ENCODE peak calls at places on chromosome 1, in six cellular contexts. O is transverse colon, T is AG09309, B is breast epithelium, D is HFF-Myc, P is GM12865. R is an unnamed sample.

GRCh38 chr1:99469641-99470040 is 176.3 kb upstream of the PALMD start:
- DNase-seq in P (no peak), B (no peak), T (no peak), D (no peak), O (no peak), R (no peak)

GRCh38 chr1:51044834-51045233 is 57.2 kb upstream of the C1orf185 start:
- DNase-seq in T (no peak), O (no peak), B (no peak), P (peak), D (no peak), R (peak)

GRCh38 chr1:216832192-216832591 is 109.0 kb upstream of the ESRRG start:
- DNase-seq in D (no peak), P (no peak), T (no peak), O (no peak), B (no peak), R (no peak)

GRCh38 chr1:67041836-67042503 is 12.0 kb downstream of the SLC35D1 start:
- DNase-seq in P (no peak), B (no peak), T (peak), O (no peak), D (no peak), R (peak)

GRCh38 chr1:88873737-88874374 is 17.5 kb downstream of the GTF2B start:
- DNase-seq in P (no peak), B (no peak), D (no peak), T (no peak), O (no peak), R (peak)

GRCh38 chr1:42957229-42957879 is 1.3 kb downstream of the SLC2A1 start:
- DNase-seq in T (no peak), D (no peak), P (no peak), B (no peak), O (peak), R (no peak)

GRCh38 chr1:228364068-228364705 is 42.4 kb downstream of the TRIM11 start:
- DNase-seq in D (no peak), B (no peak), P (no peak), T (no peak), O (no peak), R (no peak)

GRCh38 chr1:93591291-93591832 is 90.3 kb downstream of the BCAR3 start:
- DNase-seq in O (no peak), P (no peak), T (no peak), B (no peak), D (no peak), R (no peak)

GRCh38 chr1:66261370-66261769 is 272.6 kb upstream of the SGIP1 start:
- DNase-seq in O (no peak), T (no peak), D (no peak), P (no peak), B (no peak), R (peak)

GRCh38 chr1:8584316-8584715 is 233.1 kb downstream of the RERE start:
- DNase-seq in T (no peak), B (no peak), P (no peak), O (no peak), D (no peak), R (no peak)

GRCh38 chr1:5507340-5507739 is 484.9 kb downstream of the NPHP4 start:
- DNase-seq in D (no peak), T (no peak), P (no peak), O (no peak), B (no peak), R (no peak)

GRCh38 chr1:14681182-14681581 is 82.7 kb downstream of the KAZN start:
- DNase-seq in D (no peak), B (no peak), T (no peak), P (no peak), O (no peak), R (no peak)

GRCh38 chr1:16434007-16434406 is 3.2 kb downstream of the SPATA21 start:
- DNase-seq in D (no peak), T (no peak), O (no peak), P (no peak), B (no peak), R (no peak)

GRCh38 chr1:41439234-41439633 is 45.2 kb downstream of the EDN2 start:
- DNase-seq in T (no peak), P (no peak), D (no peak), O (no peak), B (no peak), R (no peak)

GRCh38 chr1:21833392-21833976 is 21.4 kb downstream of the LDLRAD2 start:
- DNase-seq in O (no peak), D (no peak), B (no peak), T (no peak), P (no peak), R (no peak)

GRCh38 chr1:60978421-60979357 is 103.7 kb upstream of the NFIA start:
- DNase-seq in T (no peak), O (peak), P (peak), D (no peak), B (no peak), R (peak)

GRCh38 chr1:11216074-11216473 is 26.9 kb downstream of the ANGPTL7 start:
- DNase-seq in O (no peak), P (no peak), D (no peak), T (no peak), B (no peak), R (no peak)

GRCh38 chr1:219958875-219959417 is 30.6 kb upstream of the SLC30A10 start:
- DNase-seq in O (peak), P (no peak), D (no peak), T (no peak), B (no peak), R (no peak)

GRCh38 chr1:235093685-235094592 is 34.7 kb downstream of the TOMM20 start:
- DNase-seq in B (peak), D (no peak), P (peak), O (peak), T (no peak), R (peak)

GRCh38 chr1:35448344-35448801 is 108.8 kb downstream of the KIAA0319L start:
- DNase-seq in D (peak), T (peak), B (no peak), O (no peak), P (no peak), R (peak)

GRCh38 chr1:91980663-91981062 is 31.5 kb downstream of the BRDT start:
- DNase-seq in T (no peak), B (no peak), P (no peak), O (no peak), D (no peak), R (no peak)

GRCh38 chr1:45979074-45979777 is 153.2 kb downstream of the PIK3R3 start:
- DNase-seq in D (no peak), O (no peak), P (no peak), B (no peak), T (no peak), R (peak)

GRCh38 chr1:247177755-247178154 is 5.9 kb upstream of the ZNF124 start:
- DNase-seq in P (no peak), O (no peak), D (no peak), T (no peak), B (no peak), R (no peak)

GRCh38 chr1:59108481-59109317 is 188.2 kb upstream of the FGGY start:
- DNase-seq in P (no peak), B (no peak), D (no peak), T (no peak), O (no peak), R (no peak)

GRCh38 chr1:219882116-219882515 is 46.2 kb downstream of the SLC30A10 start:
- DNase-seq in T (no peak), B (no peak), P (no peak), O (no peak), D (no peak), R (no peak)

GRCh38 chr1:174174461-174175329 is 15.4 kb downstream of the RABGAP1L start:
- DNase-seq in B (no peak), P (peak), T (no peak), O (no peak), D (no peak), R (no peak)

GRCh38 chr1:67773462-67773861 is 59.8 kb downstream of the GNG12 start:
- DNase-seq in O (no peak), T (no peak), D (no peak), P (no peak), B (no peak), R (no peak)

GRCh38 chr1:21937372-21938121 is 437 bp upstream of the HSPG2 start:
- DNase-seq in T (no peak), D (no peak), B (peak), O (peak), P (peak), R (peak)

GRCh38 chr1:7262611-7263010 is 477.4 kb downstream of the CAMTA1 start:
- DNase-seq in P (no peak), T (no peak), O (peak), D (no peak), B (no peak), R (no peak)

GRCh38 chr1:117531222-117531621 is 74.6 kb upstream of the TENT5C start:
- DNase-seq in B (no peak), P (no peak), O (no peak), D (no peak), T (no peak), R (no peak)

DNA sequence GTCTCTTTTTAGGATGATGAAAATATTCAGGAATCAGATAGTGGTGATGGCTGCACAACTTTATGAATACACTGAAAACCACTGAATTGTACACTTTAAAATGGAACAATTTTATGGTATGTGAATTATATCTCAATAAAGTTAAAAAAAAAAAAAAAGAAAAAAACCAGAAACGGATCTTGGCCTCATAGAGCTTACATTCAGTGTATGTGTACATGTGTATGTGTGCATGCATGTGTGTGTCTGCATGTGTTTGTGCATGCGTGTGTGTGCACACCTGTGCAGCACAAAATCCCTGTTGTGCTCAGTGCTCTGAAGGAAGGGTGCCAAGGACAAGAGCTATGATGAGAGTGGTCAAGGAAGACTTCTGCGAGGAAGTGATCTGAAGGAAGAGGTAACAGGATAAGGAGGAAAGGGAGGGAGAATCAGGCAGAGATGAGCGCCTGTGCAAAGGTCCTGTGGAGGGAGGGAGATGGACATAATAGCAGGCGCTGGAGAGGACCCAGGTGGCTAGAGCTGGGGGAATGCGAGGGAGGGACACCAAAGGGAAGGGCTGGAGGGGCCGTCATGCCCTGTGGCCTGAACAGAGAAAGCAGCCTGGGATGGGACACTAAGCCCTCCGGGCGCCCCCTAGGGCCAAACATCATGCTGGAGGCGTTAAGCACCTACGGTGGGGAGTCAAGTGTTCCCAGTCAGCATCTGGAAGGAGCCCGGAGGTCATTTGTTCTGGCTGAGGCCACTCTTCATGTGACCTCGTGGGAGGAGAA is 25.2 kb downstream of the NKAIN1 start:
- DNase-seq in T (no peak), D (no peak), O (no peak), B (no peak), P (no peak), R (no peak)
- TF ChIP-seq CTCF in T (no peak), D (peak), O (no peak), B (no peak), P (no peak), R (peak)

GRCh38 chr1:226353698-226354525 is 44.9 kb upstream of the LIN9 start:
- DNase-seq in D (no peak), O (no peak), T (no peak), P (no peak), B (no peak), R (no peak)
- H3K4me3 ChIP-seq in D (no peak), O (no peak), T (no peak), P (no peak), B (no peak), R (no peak)

GRCh38 chr1:155962599-155963211 is 15.6 kb downstream of the ARHGEF2 start:
- DNase-seq in O (peak), D (no peak), B (no peak), T (no peak), P (no peak), R (peak)

GRCh38 chr1:155966135-155966534 is 12.2 kb downstream of the ARHGEF2 start:
- DNase-seq in D (no peak), B (no peak), T (no peak), O (no peak), P (no peak), R (no peak)

GRCh38 chr1:155960081-155960745 is 18.1 kb downstream of the ARHGEF2 start:
- DNase-seq in O (no peak), P (no peak), D (no peak), T (no peak), B (no peak), R (no peak)

GRCh38 chr1:155964193-155964592 is 14.2 kb downstream of the ARHGEF2 start:
- DNase-seq in B (no peak), T (no peak), P (no peak), D (no peak), O (no peak), R (no peak)

DNA sequence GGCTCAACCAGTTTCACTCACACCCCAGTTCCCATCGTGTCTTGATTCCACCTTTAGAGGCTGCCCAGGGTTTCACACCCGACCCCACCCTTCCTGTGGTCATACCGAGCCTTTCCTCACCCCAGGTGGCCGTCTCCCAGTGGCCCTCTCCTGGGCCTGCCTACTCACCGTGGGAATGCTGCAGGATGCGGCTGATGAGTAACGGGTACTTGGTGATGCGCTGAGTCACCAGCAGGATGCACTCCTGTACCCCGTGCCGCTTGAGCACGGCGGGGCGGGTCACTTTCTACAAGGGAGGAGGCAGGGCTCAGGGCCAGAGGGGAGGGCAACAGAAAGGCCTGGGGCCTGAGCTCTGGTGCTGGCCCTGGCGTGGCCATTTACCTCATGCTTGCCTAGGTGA is 16.4 kb downstream of the ARHGEF2 start:
- DNase-seq in T (peak), O (peak), P (peak), D (peak), B (no peak), R (peak)
- TF ChIP-seq CTCF in T (peak), O (peak), P (peak), D (peak), B (no peak), R (peak)

GRCh38 chr1:110225756-110226404 is 15.8 kb downstream of the KCNC4 start:
- DNase-seq in D (no peak), O (no peak), B (no peak), T (no peak), P (no peak), R (no peak)
- H3K4me3 ChIP-seq in D (no peak), O (no peak), B (no peak), T (no peak), P (no peak), R (no peak)

GRCh38 chr1:152582647-152583046 is 2.3 kb upstream of the LCE3D start:
- DNase-seq in P (no peak), O (no peak), B (no peak), T (no peak), D (no peak), R (no peak)

GRCh38 chr1:152580433-152580832 is at the start of gene LCE3D:
- DNase-seq in O (no peak), D (no peak), T (no peak), B (no peak), P (no peak), R (no peak)

DNA sequence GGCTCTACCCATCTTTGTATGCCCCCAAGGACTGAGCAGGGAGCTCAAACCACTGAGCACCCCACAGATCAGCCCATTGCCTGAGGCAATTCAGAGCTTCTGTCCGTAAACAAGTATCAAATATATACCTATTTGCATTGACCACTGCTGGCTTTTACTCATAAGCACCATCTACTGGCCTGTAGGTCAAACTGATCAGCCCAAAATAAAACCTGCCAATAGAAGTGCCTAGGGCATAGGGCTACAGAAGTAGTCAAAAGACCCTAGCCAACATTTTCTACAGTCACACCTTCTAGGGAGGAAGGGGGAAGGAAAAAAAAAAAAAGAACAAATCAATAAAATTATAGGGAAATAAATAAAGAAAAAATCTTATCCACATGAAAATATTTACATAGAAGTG is 5.3 kb upstream of the LCE3D start:
- DNase-seq in P (peak), B (no peak), D (no peak), O (no peak), T (no peak), R (no peak)
- TF ChIP-seq CTCF in P (peak), B (no peak), D (no peak), O (no peak), T (no peak), R (no peak)

GRCh38 chr1:227298532-227299174 is 19.6 kb downstream of the CDC42BPA start:
- DNase-seq in O (no peak), T (no peak), P (no peak), D (no peak), B (no peak), R (no peak)

GRCh38 chr1:227297073-227297793 is 21.1 kb downstream of the CDC42BPA start:
- DNase-seq in O (no peak), T (no peak), D (no peak), B (no peak), P (no peak), R (no peak)

GRCh38 chr1:227299238-227299637 is 19.1 kb downstream of the CDC42BPA start:
- DNase-seq in P (no peak), O (no peak), B (no peak), T (no peak), D (no peak), R (peak)

GRCh38 chr1:227300682-227301081 is 17.6 kb downstream of the CDC42BPA start:
- DNase-seq in T (no peak), O (no peak), D (no peak), B (no peak), P (no peak), R (no peak)

GRCh38 chr1:227299688-227300087 is 18.6 kb downstream of the CDC42BPA start:
- DNase-seq in T (no peak), D (no peak), P (no peak), B (no peak), O (no peak), R (peak)
- H3K4me3 ChIP-seq in T (no peak), D (no peak), P (no peak), B (no peak), O (no peak), R (no peak)

GRCh38 chr1:240607006-240607405 is 4.9 kb downstream of the GREM2 start:
- DNase-seq in O (peak), P (no peak), D (no peak), B (no peak), T (no peak), R (no peak)

GRCh38 chr1:240609527-240610060 is 2.4 kb downstream of the GREM2 start:
- DNase-seq in O (no peak), D (no peak), B (no peak), T (no peak), P (no peak), R (no peak)

GRCh38 chr1:240611619-240612490 is at the start of gene GREM2:
- DNase-seq in D (peak), B (peak), P (peak), T (peak), O (peak), R (peak)

GRCh38 chr1:240611228-240611618 is 732 bp downstream of the GREM2 start:
- DNase-seq in T (no peak), B (no peak), O (no peak), D (no peak), P (no peak), R (no peak)

GRCh38 chr1:240608707-240609106 is 3.2 kb downstream of the GREM2 start:
- DNase-seq in T (no peak), P (peak), O (peak), B (no peak), D (no peak), R (peak)
- TF ChIP-seq CTCF in T (peak), P (no peak), O (peak), B (no peak), D (peak), R (peak)

GRCh38 chr1:98133151-98133550 is 212.3 kb upstream of the DPYD start:
- DNase-seq in O (no peak), P (no peak), B (no peak), D (no peak), T (no peak), R (no peak)

GRCh38 chr1:98129486-98129885 is 208.7 kb upstream of the DPYD start:
- DNase-seq in P (no peak), D (no peak), B (no peak), T (no peak), O (no peak), R (no peak)

GRCh38 chr1:98126740-98127139 is 205.9 kb upstream of the DPYD start:
- DNase-seq in P (no peak), B (no peak), T (no peak), D (no peak), O (no peak), R (no peak)

GRCh38 chr1:98130406-98130805 is 209.6 kb upstream of the DPYD start:
- DNase-seq in P (no peak), O (no peak), D (no peak), T (no peak), B (no peak), R (no peak)
- H3K4me3 ChIP-seq in P (no peak), O (no peak), D (no peak), T (no peak), B (no peak), R (no peak)

DNA sequence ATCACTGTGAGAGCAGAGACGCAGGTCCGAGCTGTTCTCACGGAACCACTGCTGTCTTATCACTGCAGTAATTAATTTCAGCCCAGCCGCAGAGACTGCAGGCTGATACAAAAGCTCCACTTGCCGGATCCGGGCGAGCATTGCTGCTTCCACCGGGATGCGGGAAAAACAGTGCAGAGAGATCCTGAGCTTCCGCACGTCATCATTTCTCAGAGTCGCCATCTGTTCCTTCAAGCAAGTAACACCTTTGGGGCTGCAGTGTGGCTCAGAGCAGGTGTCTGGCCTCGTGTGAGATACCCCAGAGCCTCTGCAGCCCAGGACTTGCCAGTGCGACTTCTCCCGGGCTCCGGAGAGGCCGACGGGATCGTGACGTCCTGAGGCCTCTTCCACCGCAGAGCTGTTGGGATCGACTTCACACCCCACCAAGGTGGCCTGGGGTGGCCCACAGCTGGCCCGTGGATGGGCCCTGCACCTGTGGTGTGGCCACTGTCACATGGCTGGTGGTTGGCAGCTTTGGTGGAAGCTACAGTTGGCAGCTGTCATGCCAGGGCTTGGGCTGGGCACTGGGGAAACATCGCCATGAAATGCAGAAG is 92.4 kb upstream of the ACTRT2 start:
- DNase-seq in B (no peak), T (no peak), D (no peak), O (no peak), P (no peak), R (no peak)
- TF ChIP-seq CTCF in B (no peak), T (no peak), D (no peak), O (no peak), P (no peak), R (no peak)